ENCODE peak calls at places on chromosomes 12 and 14, in nine cellular contexts. One of them, this sample, is unnamed.

GRCh38 chr12:29546000-29546399 is 48.5 kb upstream of the OVCH1 start:
- DNase-seq in right lobe of liver: no peak
- DNase-seq in endothelial cell: no peak
- DNase-seq in psoas muscle: peak; percentile 84
- DNase-seq in GM23338: peak; percentile 21
- DNase-seq in A549: no peak
- DNase-seq in LNCaP clone FGC: no peak
- DNase-seq in adrenal gland: no peak
- DNase-seq in tibial nerve: no peak
- DNase-seq in this sample: no peak

GRCh38 chr12:29681996-29682534 is 101.7 kb downstream of the TMTC1 start:
- DNase-seq in LNCaP clone FGC: no peak
- DNase-seq in GM23338: no peak
- DNase-seq in psoas muscle: no peak
- DNase-seq in adrenal gland: no peak
- DNase-seq in A549: no peak
- DNase-seq in right lobe of liver: no peak
- DNase-seq in tibial nerve: no peak
- DNase-seq in endothelial cell: no peak
- DNase-seq in this sample: no peak

GRCh38 chr12:54935235-54935951 is 49.2 kb downstream of the TESPA1 start:
- DNase-seq in endothelial cell: no peak
- DNase-seq in adrenal gland: peak; percentile 36
- DNase-seq in right lobe of liver: no peak
- DNase-seq in tibial nerve: no peak
- DNase-seq in A549: peak; percentile 84
- DNase-seq in psoas muscle: no peak
- DNase-seq in GM23338: no peak
- DNase-seq in LNCaP clone FGC: peak; percentile 46
- DNase-seq in this sample: peak; percentile 89

GRCh38 chr12:989751-990278 is 1.2 kb upstream of the ERC1 start:
- DNase-seq in right lobe of liver: no peak
- DNase-seq in adrenal gland: peak; percentile 41
- DNase-seq in endothelial cell: no peak
- DNase-seq in GM23338: no peak
- DNase-seq in A549: peak; percentile 61
- DNase-seq in tibial nerve: no peak
- DNase-seq in LNCaP clone FGC: no peak
- DNase-seq in psoas muscle: no peak
- DNase-seq in this sample: peak; percentile 80

GRCh38 chr14:80664576-80664975 is 277.0 kb downstream of the CEP128 start:
- DNase-seq in adrenal gland: no peak
- DNase-seq in LNCaP clone FGC: no peak
- DNase-seq in endothelial cell: no peak
- DNase-seq in GM23338: no peak
- DNase-seq in A549: peak; percentile 26
- DNase-seq in right lobe of liver: no peak
- DNase-seq in tibial nerve: no peak
- DNase-seq in psoas muscle: no peak
- DNase-seq in this sample: peak; percentile 61

GRCh38 chr14:61568572-61569011 is 126.7 kb upstream of the HIF1A start:
- DNase-seq in adrenal gland: no peak
- DNase-seq in LNCaP clone FGC: no peak
- DNase-seq in psoas muscle: no peak
- DNase-seq in GM23338: peak; percentile 72
- DNase-seq in right lobe of liver: peak; percentile 80
- DNase-seq in endothelial cell: peak; percentile 31
- DNase-seq in tibial nerve: no peak
- DNase-seq in A549: no peak
- DNase-seq in this sample: no peak

GRCh38 chr12:65607271-65607880 is 216.9 kb upstream of the HMGA2 start:
- DNase-seq in GM23338: peak; percentile 17
- DNase-seq in A549: no peak
- DNase-seq in tibial nerve: no peak
- DNase-seq in right lobe of liver: no peak
- DNase-seq in endothelial cell: no peak
- DNase-seq in psoas muscle: no peak
- DNase-seq in adrenal gland: no peak
- DNase-seq in LNCaP clone FGC: peak; percentile 87
- DNase-seq in this sample: no peak

GRCh38 chr12:127649951-127650350 is 617.0 kb upstream of the TMEM132C start:
- DNase-seq in adrenal gland: no peak
- DNase-seq in GM23338: no peak
- DNase-seq in LNCaP clone FGC: no peak
- DNase-seq in psoas muscle: no peak
- DNase-seq in tibial nerve: no peak
- DNase-seq in right lobe of liver: no peak
- DNase-seq in A549: no peak
- DNase-seq in endothelial cell: no peak
- DNase-seq in this sample: no peak

GRCh38 chr12:51869931-51870330 is 18.0 kb upstream of the ANKRD33 start:
- DNase-seq in endothelial cell: no peak
- DNase-seq in LNCaP clone FGC: no peak
- DNase-seq in right lobe of liver: peak; percentile 14
- DNase-seq in adrenal gland: no peak
- DNase-seq in tibial nerve: no peak
- DNase-seq in A549: no peak
- DNase-seq in psoas muscle: no peak
- DNase-seq in GM23338: no peak
- DNase-seq in this sample: no peak

GRCh38 chr12:114984641-114985041 is 300.7 kb upstream of the TBX3 start:
- DNase-seq in psoas muscle: no peak
- DNase-seq in endothelial cell: no peak
- DNase-seq in right lobe of liver: no peak
- DNase-seq in A549: no peak
- DNase-seq in LNCaP clone FGC: no peak
- DNase-seq in adrenal gland: no peak
- DNase-seq in tibial nerve: no peak
- DNase-seq in GM23338: no peak
- DNase-seq in this sample: no peak

GRCh38 chr12:115096673-115097349 is 412.8 kb upstream of the TBX3 start:
- DNase-seq in A549: no peak
- DNase-seq in right lobe of liver: no peak
- DNase-seq in tibial nerve: no peak
- DNase-seq in psoas muscle: no peak
- DNase-seq in adrenal gland: peak; percentile 82
- DNase-seq in LNCaP clone FGC: no peak
- DNase-seq in GM23338: no peak
- DNase-seq in endothelial cell: no peak
- DNase-seq in this sample: peak; percentile 67

GRCh38 chr14:65352964-65353530 is 59.5 kb upstream of the FUT8 start:
- DNase-seq in LNCaP clone FGC: no peak
- DNase-seq in endothelial cell: no peak
- DNase-seq in psoas muscle: no peak
- DNase-seq in adrenal gland: no peak
- DNase-seq in GM23338: no peak
- DNase-seq in A549: peak; percentile 60
- DNase-seq in tibial nerve: no peak
- DNase-seq in right lobe of liver: no peak
- DNase-seq in this sample: no peak

GRCh38 chr12:102299731-102300130 is 102.1 kb upstream of the PMCH start:
- DNase-seq in A549: no peak
- DNase-seq in LNCaP clone FGC: no peak
- DNase-seq in GM23338: no peak
- DNase-seq in endothelial cell: no peak
- DNase-seq in adrenal gland: no peak
- DNase-seq in right lobe of liver: no peak
- DNase-seq in tibial nerve: no peak
- DNase-seq in psoas muscle: no peak
- DNase-seq in this sample: peak; percentile 1

GRCh38 chr12:102298022-102298421 is 100.4 kb upstream of the PMCH start:
- DNase-seq in tibial nerve: no peak
- DNase-seq in A549: peak; percentile 7
- DNase-seq in LNCaP clone FGC: no peak
- DNase-seq in right lobe of liver: no peak
- DNase-seq in psoas muscle: no peak
- DNase-seq in endothelial cell: no peak
- DNase-seq in adrenal gland: no peak
- DNase-seq in GM23338: no peak
- DNase-seq in this sample: peak; percentile 75

GRCh38 chr12:102301547-102301946 is 103.9 kb upstream of the PMCH start:
- DNase-seq in endothelial cell: no peak
- DNase-seq in tibial nerve: no peak
- DNase-seq in psoas muscle: no peak
- DNase-seq in LNCaP clone FGC: no peak
- DNase-seq in right lobe of liver: no peak
- DNase-seq in adrenal gland: no peak
- DNase-seq in GM23338: no peak
- DNase-seq in A549: no peak
- DNase-seq in this sample: no peak

GRCh38 chr12:102302553-102302952 is 104.9 kb upstream of the PMCH start:
- DNase-seq in LNCaP clone FGC: no peak
- DNase-seq in GM23338: no peak
- DNase-seq in endothelial cell: no peak
- DNase-seq in tibial nerve: no peak
- DNase-seq in A549: no peak
- DNase-seq in psoas muscle: no peak
- DNase-seq in adrenal gland: no peak
- DNase-seq in right lobe of liver: no peak
- DNase-seq in this sample: no peak

GRCh38 chr12:102300824-102301461 is 103.3 kb upstream of the PMCH start:
- DNase-seq in adrenal gland: no peak
- DNase-seq in GM23338: peak; percentile 79
- DNase-seq in right lobe of liver: no peak
- DNase-seq in LNCaP clone FGC: peak; percentile 33
- DNase-seq in psoas muscle: no peak
- DNase-seq in A549: peak; percentile 67
- DNase-seq in tibial nerve: no peak
- DNase-seq in endothelial cell: peak; percentile 7
- DNase-seq in this sample: peak; percentile 60
- TF ChIP-seq CTCF in adrenal gland: no peak
- TF ChIP-seq CTCF in GM23338: peak; percentile 71
- TF ChIP-seq CTCF in right lobe of liver: peak; percentile 77
- TF ChIP-seq CTCF in LNCaP clone FGC: peak; percentile 55
- TF ChIP-seq CTCF in psoas muscle: no peak
- TF ChIP-seq CTCF in A549: peak; percentile 16
- TF ChIP-seq CTCF in tibial nerve: no peak
- TF ChIP-seq CTCF in endothelial cell: no peak
- TF ChIP-seq CTCF in this sample: peak; percentile 78

GRCh38 chr14:68609012-68609411 is 183.9 kb downstream of the ZFP36L1 start:
- DNase-seq in A549: no peak
- DNase-seq in LNCaP clone FGC: no peak
- DNase-seq in psoas muscle: no peak
- DNase-seq in adrenal gland: no peak
- DNase-seq in GM23338: no peak
- DNase-seq in tibial nerve: no peak
- DNase-seq in right lobe of liver: no peak
- DNase-seq in endothelial cell: no peak
- DNase-seq in this sample: no peak
- TF ChIP-seq CTCF in A549: no peak
- TF ChIP-seq CTCF in LNCaP clone FGC: no peak
- TF ChIP-seq CTCF in psoas muscle: no peak
- TF ChIP-seq CTCF in adrenal gland: no peak
- TF ChIP-seq CTCF in GM23338: no peak
- TF ChIP-seq CTCF in tibial nerve: no peak
- TF ChIP-seq CTCF in right lobe of liver: no peak
- TF ChIP-seq CTCF in endothelial cell: no peak
- TF ChIP-seq CTCF in this sample: no peak

GRCh38 chr14:95875831-95876768 is 532 bp upstream of the TUNAR start:
- DNase-seq in endothelial cell: peak; percentile 29
- DNase-seq in LNCaP clone FGC: no peak
- DNase-seq in GM23338: peak; percentile 82
- DNase-seq in tibial nerve: no peak
- DNase-seq in right lobe of liver: no peak
- DNase-seq in adrenal gland: no peak
- DNase-seq in psoas muscle: no peak
- DNase-seq in A549: no peak
- DNase-seq in this sample: no peak

GRCh38 chr14:95872777-95873176 is 3.9 kb upstream of the TUNAR start:
- DNase-seq in adrenal gland: no peak
- DNase-seq in GM23338: no peak
- DNase-seq in A549: no peak
- DNase-seq in psoas muscle: no peak
- DNase-seq in endothelial cell: no peak
- DNase-seq in tibial nerve: no peak
- DNase-seq in right lobe of liver: no peak
- DNase-seq in LNCaP clone FGC: no peak
- DNase-seq in this sample: no peak

GRCh38 chr14:95876769-95877490 is at the start of gene TUNAR:
- DNase-seq in GM23338: peak; percentile 79
- DNase-seq in LNCaP clone FGC: no peak
- DNase-seq in endothelial cell: peak; percentile 77
- DNase-seq in adrenal gland: no peak
- DNase-seq in right lobe of liver: no peak
- DNase-seq in psoas muscle: no peak
- DNase-seq in tibial nerve: no peak
- DNase-seq in A549: no peak
- DNase-seq in this sample: no peak

DNA sequence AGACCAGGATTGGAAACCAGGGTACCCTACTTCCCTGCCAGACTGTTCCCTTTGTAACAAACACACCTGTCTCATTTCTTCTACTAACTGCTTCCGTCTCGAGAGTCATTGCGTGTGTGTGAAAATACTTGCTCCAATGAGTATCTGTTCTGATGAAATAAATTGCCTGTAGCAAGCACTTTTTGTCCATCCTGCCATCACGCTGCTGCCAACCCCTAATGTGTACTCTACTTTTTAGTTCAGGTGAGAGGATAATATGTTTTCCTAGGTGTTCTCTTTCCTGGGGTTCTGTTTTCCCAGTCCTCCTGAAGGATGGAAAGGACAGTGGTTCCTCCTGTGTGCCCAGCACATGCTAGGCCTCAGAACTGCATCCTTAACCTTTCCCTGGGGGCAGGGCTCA is 1.0 kb downstream of the TUNAR start:
- DNase-seq in right lobe of liver: no peak
- DNase-seq in LNCaP clone FGC: no peak
- DNase-seq in psoas muscle: no peak
- DNase-seq in tibial nerve: no peak
- DNase-seq in endothelial cell: no peak
- DNase-seq in adrenal gland: no peak
- DNase-seq in A549: no peak
- DNase-seq in GM23338: no peak
- DNase-seq in this sample: no peak
- TF ChIP-seq CTCF in right lobe of liver: no peak
- TF ChIP-seq CTCF in LNCaP clone FGC: no peak
- TF ChIP-seq CTCF in psoas muscle: no peak
- TF ChIP-seq CTCF in tibial nerve: no peak
- TF ChIP-seq CTCF in endothelial cell: no peak
- TF ChIP-seq CTCF in adrenal gland: no peak
- TF ChIP-seq CTCF in A549: no peak
- TF ChIP-seq CTCF in GM23338: no peak
- TF ChIP-seq CTCF in this sample: no peak

DNA sequence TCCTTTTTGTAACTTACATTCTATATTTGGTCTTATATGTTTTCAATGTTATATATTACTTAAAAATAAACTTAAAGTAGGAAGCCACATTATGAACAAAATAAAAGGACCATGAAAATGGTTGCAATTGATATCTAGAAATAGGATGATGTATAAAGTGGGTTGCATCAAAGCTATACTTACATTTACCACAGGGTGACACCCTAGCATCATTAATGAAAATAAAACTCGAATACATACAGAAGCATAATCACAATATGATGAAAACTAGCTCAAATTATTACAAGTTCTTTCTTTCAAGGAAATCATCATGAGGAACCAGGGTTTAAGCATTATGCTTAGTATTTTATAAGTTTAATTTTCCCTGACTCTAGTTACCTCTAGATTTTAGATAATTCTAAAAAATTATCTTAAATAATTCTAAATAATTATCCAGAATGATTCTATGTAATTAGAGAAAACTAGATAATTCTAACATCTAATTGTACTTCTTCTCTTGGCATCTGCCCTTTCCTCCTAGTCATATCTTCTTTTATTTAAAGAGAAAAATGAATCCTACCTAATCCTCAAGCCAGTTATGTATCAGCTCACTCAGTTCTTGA is 31.2 kb downstream of the TAS2R7 start:
- DNase-seq in endothelial cell: no peak
- DNase-seq in adrenal gland: no peak
- DNase-seq in GM23338: peak; percentile 41
- DNase-seq in A549: peak; percentile 44
- DNase-seq in LNCaP clone FGC: peak; percentile 18
- DNase-seq in tibial nerve: no peak
- DNase-seq in right lobe of liver: no peak
- DNase-seq in psoas muscle: no peak
- DNase-seq in this sample: peak; percentile 15
- TF ChIP-seq CTCF in endothelial cell: peak; percentile 67
- TF ChIP-seq CTCF in adrenal gland: peak; percentile 55
- TF ChIP-seq CTCF in GM23338: peak; percentile 81
- TF ChIP-seq CTCF in A549: peak; percentile 79
- TF ChIP-seq CTCF in LNCaP clone FGC: peak; percentile 70
- TF ChIP-seq CTCF in tibial nerve: peak; percentile 64
- TF ChIP-seq CTCF in right lobe of liver: peak; percentile 81
- TF ChIP-seq CTCF in psoas muscle: peak; percentile 80
- TF ChIP-seq CTCF in this sample: peak; percentile 86

This sample was measured in HFFc6.